ENCODE peak calls at places on chromosomes 6 and 20, in five cellular contexts. One of them, this sample, is unnamed.

GRCh38 chr6:125101656-125102055 is 51.9 kb upstream of the TPD52L1 start:
- DNase-seq in IMR-90: peak; percentile 14
- DNase-seq in endothelial cell of umbilical vein: no peak
- DNase-seq in Peyer's patch: no peak
- DNase-seq in psoas muscle: no peak
- DNase-seq in this sample: no peak

GRCh38 chr6:158536891-158537798 is 22.7 kb upstream of the TMEM181 start:
- DNase-seq in psoas muscle: no peak
- DNase-seq in endothelial cell of umbilical vein: no peak
- DNase-seq in Peyer's patch: peak; percentile 54
- DNase-seq in IMR-90: no peak
- DNase-seq in this sample: no peak

GRCh38 chr6:37303891-37304503 is 46.1 kb upstream of the TMEM217 start:
- DNase-seq in psoas muscle: no peak
- DNase-seq in IMR-90: peak; percentile 60
- DNase-seq in Peyer's patch: no peak
- DNase-seq in endothelial cell of umbilical vein: peak; percentile 45
- DNase-seq in this sample: no peak

GRCh38 chr6:149965191-149966020 is 1.7 kb downstream of the ULBP1 start:
- DNase-seq in psoas muscle: no peak
- DNase-seq in IMR-90: no peak
- DNase-seq in Peyer's patch: no peak
- DNase-seq in endothelial cell of umbilical vein: no peak
- DNase-seq in this sample: no peak

GRCh38 chr6:110547266-110547964 is 71.0 kb upstream of the SLC22A16 start:
- DNase-seq in Peyer's patch: no peak
- DNase-seq in psoas muscle: no peak
- DNase-seq in endothelial cell of umbilical vein: no peak
- DNase-seq in IMR-90: peak; percentile 70
- DNase-seq in this sample: no peak

GRCh38 chr6:21327326-21328140 is 266.0 kb upstream of the SOX4 start:
- DNase-seq in psoas muscle: no peak
- DNase-seq in Peyer's patch: no peak
- DNase-seq in endothelial cell of umbilical vein: no peak
- DNase-seq in IMR-90: no peak
- DNase-seq in this sample: peak; percentile 47

GRCh38 chr6:13624871-13625288 is 9.7 kb downstream of the NOL7 start:
- DNase-seq in IMR-90: peak; percentile 44
- DNase-seq in endothelial cell of umbilical vein: peak; percentile 40
- DNase-seq in Peyer's patch: no peak
- DNase-seq in psoas muscle: no peak
- DNase-seq in this sample: no peak

GRCh38 chr6:136471372-136471771 is 78.8 kb downstream of the MAP7 start:
- DNase-seq in IMR-90: peak; percentile 1
- DNase-seq in endothelial cell of umbilical vein: no peak
- DNase-seq in psoas muscle: no peak
- DNase-seq in Peyer's patch: no peak
- DNase-seq in this sample: no peak

GRCh38 chr6:68196645-68197044 is 438.4 kb upstream of the ADGRB3 start:
- DNase-seq in IMR-90: no peak
- DNase-seq in Peyer's patch: no peak
- DNase-seq in psoas muscle: no peak
- DNase-seq in endothelial cell of umbilical vein: no peak
- DNase-seq in this sample: peak; percentile 35

GRCh38 chr6:149890629-149891045 is 7.3 kb downstream of the RAET1E start:
- DNase-seq in psoas muscle: no peak
- DNase-seq in endothelial cell of umbilical vein: no peak
- DNase-seq in Peyer's patch: no peak
- DNase-seq in IMR-90: no peak
- DNase-seq in this sample: no peak

GRCh38 chr6:44302856-44303255 is 10.3 kb downstream of the AARS2 start:
- DNase-seq in endothelial cell of umbilical vein: no peak
- DNase-seq in IMR-90: no peak
- DNase-seq in psoas muscle: no peak
- DNase-seq in Peyer's patch: no peak
- DNase-seq in this sample: no peak

GRCh38 chr6:111871725-111872520 is 1.3 kb downstream of the FYN start:
- DNase-seq in endothelial cell of umbilical vein: peak; percentile 60
- DNase-seq in psoas muscle: no peak
- DNase-seq in Peyer's patch: no peak
- DNase-seq in IMR-90: peak; percentile 30
- DNase-seq in this sample: no peak

GRCh38 chr20:3808141-3808479 is 12.0 kb downstream of the CDC25B start:
- DNase-seq in Peyer's patch: peak; percentile 80
- DNase-seq in psoas muscle: peak; percentile 84
- DNase-seq in endothelial cell of umbilical vein: peak; percentile 86
- DNase-seq in IMR-90: peak; percentile 92
- DNase-seq in this sample: no peak

GRCh38 chr6:70894001-70894400 is 62.9 kb downstream of the B3GAT2 start:
- DNase-seq in psoas muscle: no peak
- DNase-seq in endothelial cell of umbilical vein: no peak
- DNase-seq in Peyer's patch: no peak
- DNase-seq in IMR-90: no peak
- DNase-seq in this sample: no peak

GRCh38 chr6:34922177-34922663 is 33.2 kb downstream of the ANKS1A start:
- DNase-seq in psoas muscle: no peak
- DNase-seq in Peyer's patch: no peak
- DNase-seq in IMR-90: peak; percentile 81
- DNase-seq in endothelial cell of umbilical vein: peak; percentile 13
- DNase-seq in this sample: no peak

GRCh38 chr6:144159231-144159630 is 8.9 kb downstream of the STX11 start:
- DNase-seq in Peyer's patch: no peak
- DNase-seq in IMR-90: no peak
- DNase-seq in psoas muscle: no peak
- DNase-seq in endothelial cell of umbilical vein: peak; percentile 81
- DNase-seq in this sample: no peak

GRCh38 chr6:169285165-169285564 is 31.5 kb upstream of the THBS2 start:
- DNase-seq in endothelial cell of umbilical vein: no peak
- DNase-seq in IMR-90: no peak
- DNase-seq in psoas muscle: no peak
- DNase-seq in Peyer's patch: no peak
- DNase-seq in this sample: no peak

GRCh38 chr20:51631011-51631950 is 88.8 kb upstream of the NFATC2 start:
- DNase-seq in endothelial cell of umbilical vein: peak; percentile 100
- DNase-seq in Peyer's patch: no peak
- DNase-seq in psoas muscle: peak; percentile 82
- DNase-seq in IMR-90: peak; percentile 99
- DNase-seq in this sample: no peak

GRCh38 chr20:10005885-10006284 is 28.9 kb upstream of the ANKEF1 start:
- DNase-seq in endothelial cell of umbilical vein: no peak
- DNase-seq in IMR-90: no peak
- DNase-seq in psoas muscle: no peak
- DNase-seq in Peyer's patch: no peak
- DNase-seq in this sample: peak; percentile 9

GRCh38 chr6:28311139-28311823 is 24.7 kb downstream of the ZSCAN31 start:
- DNase-seq in psoas muscle: no peak
- DNase-seq in endothelial cell of umbilical vein: no peak
- DNase-seq in IMR-90: no peak
- DNase-seq in Peyer's patch: no peak
- DNase-seq in this sample: no peak

GRCh38 chr20:24160563-24161355 is 172.2 kb upstream of the GGTLC1 start:
- DNase-seq in psoas muscle: peak; percentile 64
- DNase-seq in Peyer's patch: no peak
- DNase-seq in IMR-90: peak; percentile 63
- DNase-seq in endothelial cell of umbilical vein: peak; percentile 58
- DNase-seq in this sample: peak; percentile 48

GRCh38 chr20:59937150-59937549 is 3.0 kb downstream of the PPP1R3D start:
- DNase-seq in endothelial cell of umbilical vein: no peak
- DNase-seq in Peyer's patch: no peak
- DNase-seq in IMR-90: no peak
- DNase-seq in psoas muscle: no peak
- DNase-seq in this sample: no peak

DNA sequence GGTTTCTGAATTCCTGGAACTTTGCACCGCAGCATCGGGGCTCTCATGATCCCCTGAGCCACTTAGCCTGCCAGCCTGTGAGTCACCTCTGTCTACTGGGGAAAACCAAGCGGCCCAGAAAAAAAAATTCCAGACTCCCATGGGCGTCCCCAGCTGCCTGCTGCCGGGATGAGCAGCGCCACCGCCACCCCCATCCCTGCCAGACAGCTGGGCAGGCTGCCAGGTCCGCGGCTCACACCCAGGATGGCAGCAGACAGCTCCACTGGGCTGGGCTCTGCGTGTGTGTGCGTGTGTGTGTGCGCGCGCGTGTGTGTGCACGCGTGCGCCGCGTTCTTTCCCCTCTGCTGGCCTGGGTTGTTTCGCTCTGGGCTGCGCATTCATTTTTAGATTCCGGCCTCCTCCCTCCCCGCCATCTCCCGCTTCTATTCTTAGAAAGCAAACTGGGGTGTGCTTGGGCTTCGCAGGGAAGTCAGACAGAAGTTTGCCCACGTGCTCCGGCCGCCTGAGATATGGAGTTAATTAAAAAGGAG is 38.9 kb upstream of the PMEPA1 start:
- DNase-seq in psoas muscle: peak; percentile 84
- DNase-seq in Peyer's patch: peak; percentile 80
- DNase-seq in endothelial cell of umbilical vein: peak; percentile 80
- DNase-seq in IMR-90: peak; percentile 50
- DNase-seq in this sample: no peak
- H3K4me3 ChIP-seq in psoas muscle: peak overlapping the region; percentile 60
- H3K4me3 ChIP-seq in Peyer's patch: peak overlapping the region; percentile 33
- H3K4me3 ChIP-seq in endothelial cell of umbilical vein: peak overlapping the region; percentile 12
- H3K4me3 ChIP-seq in IMR-90: peak overlapping the region; percentile 19
- H3K4me3 ChIP-seq in this sample: no peak overlapping the region

GRCh38 chr20:63380346-63380870 is 19.3 kb upstream of the CHRNA4 start:
- DNase-seq in psoas muscle: no peak
- DNase-seq in Peyer's patch: no peak
- DNase-seq in endothelial cell of umbilical vein: no peak
- DNase-seq in IMR-90: no peak
- DNase-seq in this sample: no peak

GRCh38 chr20:63383556-63383955 is 22.4 kb upstream of the CHRNA4 start:
- DNase-seq in endothelial cell of umbilical vein: no peak
- DNase-seq in Peyer's patch: no peak
- DNase-seq in psoas muscle: no peak
- DNase-seq in IMR-90: no peak
- DNase-seq in this sample: no peak

GRCh38 chr20:63384336-63384735 is 23.2 kb upstream of the CHRNA4 start:
- DNase-seq in endothelial cell of umbilical vein: no peak
- DNase-seq in IMR-90: no peak
- DNase-seq in psoas muscle: no peak
- DNase-seq in Peyer's patch: no peak
- DNase-seq in this sample: no peak

GRCh38 chr20:63382551-63383300 is 21.6 kb upstream of the CHRNA4 start:
- DNase-seq in IMR-90: no peak
- DNase-seq in endothelial cell of umbilical vein: no peak
- DNase-seq in psoas muscle: no peak
- DNase-seq in Peyer's patch: no peak
- DNase-seq in this sample: no peak

GRCh38 chr20:63381781-63382431 is 20.8 kb upstream of the CHRNA4 start:
- DNase-seq in IMR-90: no peak
- DNase-seq in psoas muscle: no peak
- DNase-seq in Peyer's patch: no peak
- DNase-seq in endothelial cell of umbilical vein: peak; percentile 18
- DNase-seq in this sample: no peak
- H3K4me3 ChIP-seq in IMR-90: no peak overlapping the region
- H3K4me3 ChIP-seq in psoas muscle: no peak overlapping the region
- H3K4me3 ChIP-seq in Peyer's patch: no peak overlapping the region
- H3K4me3 ChIP-seq in endothelial cell of umbilical vein: no peak overlapping the region
- H3K4me3 ChIP-seq in this sample: no peak overlapping the region

GRCh38 chr6:99512033-99512432 is 3.2 kb downstream of the USP45 start:
- DNase-seq in Peyer's patch: no peak
- DNase-seq in psoas muscle: no peak
- DNase-seq in endothelial cell of umbilical vein: no peak
- DNase-seq in IMR-90: peak; percentile 40
- DNase-seq in this sample: no peak

GRCh38 chr6:99519446-99519845 is 4.2 kb upstream of the USP45 start:
- DNase-seq in IMR-90: no peak
- DNase-seq in psoas muscle: no peak
- DNase-seq in endothelial cell of umbilical vein: no peak
- DNase-seq in Peyer's patch: no peak
- DNase-seq in this sample: no peak

GRCh38 chr6:99514089-99514488 is 1.1 kb downstream of the USP45 start:
- DNase-seq in psoas muscle: no peak
- DNase-seq in Peyer's patch: no peak
- DNase-seq in endothelial cell of umbilical vein: peak; percentile 36
- DNase-seq in IMR-90: peak; percentile 15
- DNase-seq in this sample: no peak
- H3K4me3 ChIP-seq in psoas muscle: peak overlapping the region; percentile 99
- H3K4me3 ChIP-seq in Peyer's patch: peak overlapping the region; percentile 71
- H3K4me3 ChIP-seq in endothelial cell of umbilical vein: peak overlapping the region; percentile 86
- H3K4me3 ChIP-seq in IMR-90: peak overlapping the region; percentile 33
- H3K4me3 ChIP-seq in this sample: peak overlapping the region; percentile 61

GRCh38 chr20:49287555-49288249 is 9.8 kb upstream of the ZNFX1 start:
- DNase-seq in Peyer's patch: no peak
- DNase-seq in IMR-90: peak; percentile 73
- DNase-seq in psoas muscle: no peak
- DNase-seq in endothelial cell of umbilical vein: peak; percentile 48
- DNase-seq in this sample: no peak

GRCh38 chr20:49285813-49286494 is 8.1 kb upstream of the ZNFX1 start:
- DNase-seq in psoas muscle: no peak
- DNase-seq in endothelial cell of umbilical vein: no peak
- DNase-seq in Peyer's patch: no peak
- DNase-seq in IMR-90: no peak
- DNase-seq in this sample: no peak

GRCh38 chr20:49285233-49285668 is 7.4 kb upstream of the ZNFX1 start:
- DNase-seq in Peyer's patch: no peak
- DNase-seq in endothelial cell of umbilical vein: no peak
- DNase-seq in psoas muscle: no peak
- DNase-seq in IMR-90: no peak
- DNase-seq in this sample: no peak

GRCh38 chr20:49288250-49288751 is 10.4 kb upstream of the ZNFX1 start:
- DNase-seq in endothelial cell of umbilical vein: no peak
- DNase-seq in Peyer's patch: no peak
- DNase-seq in psoas muscle: no peak
- DNase-seq in IMR-90: no peak
- DNase-seq in this sample: no peak

DNA sequence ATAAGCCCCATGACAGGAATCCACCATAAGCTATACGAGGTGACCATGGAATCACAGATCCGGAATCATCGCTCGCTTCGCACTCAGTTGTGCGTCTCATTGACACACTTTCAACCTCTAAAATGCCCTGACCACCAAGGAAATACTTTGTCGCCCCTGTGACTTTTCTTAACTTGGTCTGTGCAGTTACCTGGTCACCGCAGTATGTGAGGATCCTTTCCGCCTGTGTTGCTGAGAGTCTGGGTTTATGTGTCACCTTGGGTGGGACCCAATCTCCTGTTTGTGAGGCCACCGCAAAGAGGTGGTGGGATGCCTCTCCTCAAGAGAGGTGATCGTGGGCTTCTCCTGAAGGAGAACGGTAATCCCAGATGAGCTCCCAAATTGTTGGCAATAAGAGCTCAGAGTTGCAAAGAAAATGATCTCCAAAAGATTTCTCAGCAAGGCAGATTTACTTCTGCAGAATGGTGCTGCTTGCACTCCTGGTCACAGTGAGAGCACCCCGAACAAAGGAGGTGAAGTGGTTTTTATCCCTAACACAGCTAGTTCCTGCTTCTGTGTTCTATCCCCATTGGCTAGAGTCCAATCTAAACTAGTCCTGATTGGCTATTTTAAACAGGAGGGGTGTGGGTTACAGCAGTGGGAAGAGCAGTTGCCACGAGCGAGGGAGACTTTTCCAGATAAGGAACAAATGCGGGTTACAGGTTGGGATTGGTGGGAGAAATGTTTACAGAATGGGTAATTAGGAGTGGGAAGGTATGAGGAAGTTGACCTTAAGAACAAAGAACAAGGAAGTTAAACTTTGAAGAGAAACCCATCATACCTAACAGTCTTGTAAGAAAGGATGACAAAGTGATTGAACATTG is 9.1 kb upstream of the ZNFX1 start:
- DNase-seq in Peyer's patch: no peak
- DNase-seq in endothelial cell of umbilical vein: no peak
- DNase-seq in psoas muscle: no peak
- DNase-seq in IMR-90: peak; percentile 36
- DNase-seq in this sample: no peak
- H3K4me3 ChIP-seq in Peyer's patch: no peak overlapping the region
- H3K4me3 ChIP-seq in endothelial cell of umbilical vein: no peak overlapping the region
- H3K4me3 ChIP-seq in psoas muscle: no peak overlapping the region
- H3K4me3 ChIP-seq in IMR-90: no peak overlapping the region
- H3K4me3 ChIP-seq in this sample: no peak overlapping the region

This sample was measured in iPS DF 6.9.